ENCODE peak calls at places on chromosome 10, in four cellular contexts. One of them, this sample, is unnamed. For H3K4me1, the result is how much of the 10 kb centered on the place peaks cover.

GRCh38 chr10:114491933-114492332 is 87.6 kb upstream of the AFAP1L2 start:
- DNase-seq in IMR-90: no peak
- DNase-seq in OCI-LY7: no peak
- DNase-seq in heart left ventricle: peak
- DNase-seq in this sample: no peak

GRCh38 chr10:112250555-112250954 is 32.6 kb upstream of the TECTB start:
- DNase-seq in OCI-LY7: no peak
- DNase-seq in IMR-90: peak
- DNase-seq in heart left ventricle: no peak
- DNase-seq in this sample: peak

GRCh38 chr10:44385726-44386438 is 985 bp upstream of the CXCL12 start:
- DNase-seq in IMR-90: no peak
- DNase-seq in OCI-LY7: no peak
- DNase-seq in heart left ventricle: peak
- DNase-seq in this sample: no peak

GRCh38 chr10:69866688-69867461 is 65.2 kb downstream of the COL13A1 start:
- DNase-seq in IMR-90: peak
- DNase-seq in OCI-LY7: no peak
- DNase-seq in heart left ventricle: peak
- DNase-seq in this sample: no peak

GRCh38 chr10:78727728-78728127 is 341.0 kb upstream of the ZMIZ1 start:
- DNase-seq in heart left ventricle: peak
- DNase-seq in IMR-90: no peak
- DNase-seq in OCI-LY7: no peak
- DNase-seq in this sample: no peak

GRCh38 chr10:70779088-70779487 is 6.1 kb downstream of the TBATA start:
- DNase-seq in OCI-LY7: no peak
- DNase-seq in heart left ventricle: no peak
- DNase-seq in IMR-90: no peak
- DNase-seq in this sample: no peak

GRCh38 chr10:9331583-9332008 is 1277.1 kb downstream of the GATA3 start:
- DNase-seq in IMR-90: peak
- DNase-seq in heart left ventricle: no peak
- DNase-seq in OCI-LY7: peak
- DNase-seq in this sample: peak

GRCh38 chr10:114825513-114826253 is 4.1 kb downstream of the FHIP2A start:
- DNase-seq in OCI-LY7: no peak
- DNase-seq in heart left ventricle: no peak
- DNase-seq in IMR-90: peak
- DNase-seq in this sample: no peak

GRCh38 chr10:19835952-19836351 is 19.7 kb downstream of the PLXDC2 start:
- DNase-seq in heart left ventricle: no peak
- DNase-seq in IMR-90: no peak
- DNase-seq in OCI-LY7: no peak
- DNase-seq in this sample: no peak

GRCh38 chr10:103197891-103198290 is 4.8 kb upstream of the NT5C2 start:
- DNase-seq in heart left ventricle: no peak
- DNase-seq in OCI-LY7: no peak
- DNase-seq in IMR-90: no peak
- DNase-seq in this sample: no peak

GRCh38 chr10:11685787-11686218 is 56.4 kb upstream of the ECHDC3 start:
- DNase-seq in OCI-LY7: peak
- DNase-seq in heart left ventricle: peak
- DNase-seq in IMR-90: peak
- DNase-seq in this sample: peak

GRCh38 chr10:70155255-70155838 is 8.8 kb upstream of the TYSND1 start:
- DNase-seq in heart left ventricle: no peak
- DNase-seq in OCI-LY7: no peak
- DNase-seq in IMR-90: no peak
- DNase-seq in this sample: no peak

GRCh38 chr10:95229724-95230627 is 35.9 kb downstream of the ACSM6 start:
- DNase-seq in heart left ventricle: no peak
- DNase-seq in IMR-90: peak
- DNase-seq in OCI-LY7: no peak
- DNase-seq in this sample: no peak

GRCh38 chr10:65377687-65378086 is 1548.1 kb upstream of the LRRTM3 start:
- DNase-seq in heart left ventricle: no peak
- DNase-seq in IMR-90: no peak
- DNase-seq in OCI-LY7: no peak
- DNase-seq in this sample: no peak

GRCh38 chr10:78545756-78546155 is 512.1 kb downstream of the RPS24 start:
- DNase-seq in IMR-90: no peak
- DNase-seq in heart left ventricle: no peak
- DNase-seq in OCI-LY7: peak
- DNase-seq in this sample: peak

GRCh38 chr10:91745086-91745831 is 53.0 kb upstream of the TNKS2 start:
- DNase-seq in IMR-90: no peak
- DNase-seq in OCI-LY7: no peak
- DNase-seq in heart left ventricle: no peak
- DNase-seq in this sample: peak
- TF ChIP-seq CTCF in IMR-90: peak
- TF ChIP-seq CTCF in OCI-LY7: no peak
- TF ChIP-seq CTCF in heart left ventricle: no peak
- TF ChIP-seq CTCF in this sample: peak

DNA sequence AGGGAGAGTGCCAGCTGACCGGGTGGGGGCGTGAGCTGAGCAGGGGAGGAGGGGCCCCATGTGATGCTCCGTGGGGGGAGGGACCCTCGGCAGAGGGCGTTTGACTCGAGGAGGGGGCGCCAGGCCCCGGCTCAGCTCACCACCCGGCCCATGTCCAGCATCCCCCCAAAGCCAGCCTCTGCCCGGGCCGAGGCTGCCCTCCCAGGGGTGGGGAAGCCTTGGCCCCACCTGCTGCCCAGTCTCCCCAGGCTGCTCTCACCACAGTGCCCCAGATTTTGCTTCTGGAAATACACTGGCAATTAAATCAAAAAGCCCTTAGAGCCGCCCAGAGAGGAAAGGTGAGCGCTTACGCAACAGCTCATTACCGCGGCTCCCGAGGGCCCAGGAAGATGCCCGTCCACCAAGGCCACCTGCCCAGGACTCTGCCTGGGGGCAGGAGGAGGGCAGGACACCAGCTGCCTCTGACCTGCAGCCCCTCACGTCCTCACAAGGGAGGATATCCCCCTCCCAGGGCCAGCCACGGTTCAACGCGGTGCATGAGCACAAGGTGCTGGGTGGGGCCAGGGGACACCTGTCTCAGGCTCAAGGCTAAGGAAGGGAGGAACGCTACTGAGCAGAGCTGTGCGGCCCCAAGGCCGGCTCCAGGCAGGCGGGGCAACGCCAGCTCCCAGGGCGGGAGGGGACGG is 70.0 kb upstream of the INPP5A start:
- DNase-seq in heart left ventricle: no peak
- DNase-seq in IMR-90: no peak
- DNase-seq in OCI-LY7: no peak
- DNase-seq in this sample: no peak
- H3K27ac ChIP-seq in heart left ventricle: no peak
- H3K27ac ChIP-seq in IMR-90: no peak
- H3K27ac ChIP-seq in OCI-LY7: no peak
- H3K27ac ChIP-seq in this sample: no peak

GRCh38 chr10:30437039-30437781 is 3.2 kb downstream of the MAP3K8 start:
- DNase-seq in OCI-LY7: peak
- DNase-seq in heart left ventricle: no peak
- DNase-seq in IMR-90: peak
- DNase-seq in this sample: peak

GRCh38 chr10:30434273-30435067 is 486 bp downstream of the MAP3K8 start:
- DNase-seq in heart left ventricle: peak
- DNase-seq in OCI-LY7: peak
- DNase-seq in IMR-90: peak
- DNase-seq in this sample: peak

GRCh38 chr10:30435068-30435422 is 1.1 kb downstream of the MAP3K8 start:
- DNase-seq in IMR-90: peak
- DNase-seq in heart left ventricle: peak
- DNase-seq in OCI-LY7: no peak
- DNase-seq in this sample: peak

GRCh38 chr10:30436688-30437038 is 2.7 kb downstream of the MAP3K8 start:
- DNase-seq in heart left ventricle: no peak
- DNase-seq in OCI-LY7: no peak
- DNase-seq in IMR-90: no peak
- DNase-seq in this sample: peak

GRCh38 chr10:30436200-30436599 is 2.2 kb downstream of the MAP3K8 start:
- DNase-seq in OCI-LY7: no peak
- DNase-seq in IMR-90: peak
- DNase-seq in heart left ventricle: no peak
- DNase-seq in this sample: peak
- H3K4me1 ChIP-seq in OCI-LY7: under half
- H3K4me1 ChIP-seq in IMR-90: under half
- H3K4me1 ChIP-seq in heart left ventricle: half or more
- H3K4me1 ChIP-seq in this sample: under half

GRCh38 chr10:128030498-128031072 is 95.6 kb downstream of the MKI67 start:
- DNase-seq in IMR-90: no peak
- DNase-seq in OCI-LY7: no peak
- DNase-seq in heart left ventricle: no peak
- DNase-seq in this sample: no peak

GRCh38 chr10:128035557-128035973 is 90.7 kb downstream of the MKI67 start:
- DNase-seq in heart left ventricle: peak
- DNase-seq in OCI-LY7: peak
- DNase-seq in IMR-90: no peak
- DNase-seq in this sample: peak

GRCh38 chr10:128029731-128030369 is 96.4 kb downstream of the MKI67 start:
- DNase-seq in IMR-90: no peak
- DNase-seq in OCI-LY7: no peak
- DNase-seq in heart left ventricle: no peak
- DNase-seq in this sample: peak

GRCh38 chr10:128031216-128031615 is 95.0 kb downstream of the MKI67 start:
- DNase-seq in IMR-90: no peak
- DNase-seq in heart left ventricle: no peak
- DNase-seq in OCI-LY7: no peak
- DNase-seq in this sample: no peak

DNA sequence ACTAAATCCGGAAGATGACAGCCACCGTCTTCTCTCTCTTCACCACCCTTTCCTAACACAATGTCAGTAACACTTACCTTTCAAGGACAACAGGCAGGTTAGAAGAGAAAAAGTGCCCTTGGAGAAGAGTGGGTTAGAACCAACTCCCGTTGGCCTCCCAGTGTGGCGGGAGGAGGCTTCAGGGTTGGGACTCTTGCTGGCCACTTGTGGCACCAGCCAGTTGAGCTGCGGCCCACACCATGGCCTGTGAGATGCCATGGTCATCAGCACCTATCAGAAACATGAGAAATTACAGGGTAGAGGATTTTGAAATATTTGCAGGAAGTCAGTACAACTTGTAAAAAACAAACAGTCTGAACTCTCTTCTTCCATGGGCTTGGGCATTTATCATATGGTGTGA is 93.8 kb downstream of the MKI67 start:
- DNase-seq in OCI-LY7: no peak
- DNase-seq in heart left ventricle: no peak
- DNase-seq in IMR-90: no peak
- DNase-seq in this sample: no peak
- TF ChIP-seq CTCF in OCI-LY7: no peak
- TF ChIP-seq CTCF in heart left ventricle: no peak
- TF ChIP-seq CTCF in IMR-90: no peak
- TF ChIP-seq CTCF in this sample: no peak

This sample was measured in A673.